ENCODE peak calls at places on chromosomes 1 and 21, in four cellular contexts. O, J, Q and A are unnamed samples.

GRCh38 chr1:87560137-87560536 is 231.5 kb downstream of the LMO4 start:
- DNase-seq in J (no peak), Q (no peak), O (no peak), A (no peak)

GRCh38 chr1:82321794-82322193 is 521.1 kb downstream of the ADGRL2 start:
- DNase-seq in Q (no peak), J (no peak), O (no peak), A (no peak)

GRCh38 chr1:219575563-219575962 is 37.3 kb downstream of the ZC3H11B start:
- DNase-seq in O (no peak), J (no peak), Q (no peak), A (no peak)

GRCh38 chr21:39087976-39088370 is 95.3 kb downstream of the PSMG1 start:
- DNase-seq in O (no peak), Q (no peak), J (no peak), A (no peak)

GRCh38 chr1:21028520-21029145 is 148.1 kb downstream of the EIF4G3 start:
- DNase-seq in Q (no peak), O (no peak), J (no peak), A (no peak)

GRCh38 chr1:14140800-14141526 is 441.0 kb downstream of the PRDM2 start:
- DNase-seq in Q (no peak), J (no peak), O (no peak), A (no peak)

GRCh38 chr21:42629856-42630410 is 23.5 kb upstream of the PDE9A start:
- DNase-seq in Q (no peak), J (no peak), O (no peak), A (no peak)

GRCh38 chr1:94258873-94259331 is 21.5 kb upstream of the ARHGAP29 start:
- DNase-seq in J (no peak), Q (peak; percentile 52), O (peak; percentile 31), A (peak; percentile 71)

GRCh38 chr1:30377230-30378022 is 346.0 kb downstream of the MATN1 start:
- DNase-seq in O (no peak), J (no peak), Q (no peak), A (no peak)

GRCh38 chr1:19945914-19946313 is 22.5 kb upstream of the PLA2G2E start:
- DNase-seq in J (no peak), Q (no peak), O (no peak), A (no peak)

GRCh38 chr1:159090566-159091546 is 14.3 kb upstream of the AIM2 start:
- DNase-seq in J (no peak), O (no peak), Q (no peak), A (no peak)

GRCh38 chr1:150093805-150094204 is 26.2 kb downstream of the VPS45 start:
- DNase-seq in J (no peak), Q (no peak), O (no peak), A (no peak)

GRCh38 chr1:110203021-110203661 is 7.0 kb upstream of the KCNC4 start:
- DNase-seq in O (peak; percentile 72), J (peak; percentile 65), Q (peak; percentile 50), A (peak; percentile 55)
- TF ChIP-seq ELF1 in O (no peak), J (peak; percentile 65), Q (no peak), A (no peak)

DNA sequence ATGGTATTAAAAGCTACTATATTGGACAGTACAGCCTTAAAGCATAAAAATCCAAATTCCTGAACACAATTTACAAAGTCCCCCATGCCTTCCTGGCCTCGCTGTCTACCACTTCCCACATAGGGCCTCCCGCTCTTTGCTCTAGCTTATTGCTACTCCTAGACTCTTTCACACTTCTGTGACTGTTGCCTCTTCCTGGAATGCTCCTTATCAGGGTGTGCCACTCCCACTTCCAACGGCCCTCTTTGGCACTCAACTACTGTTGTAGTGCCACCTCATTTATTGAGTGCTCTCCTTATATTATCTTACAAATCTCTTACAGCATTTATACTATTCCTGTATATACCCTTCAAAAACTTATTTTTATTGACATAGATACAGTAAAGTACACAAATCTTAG is 4.8 kb downstream of the SARS1 start:
- DNase-seq in O (no peak), Q (no peak), J (no peak), A (no peak)
- H3K4me1 ChIP-seq in O (peaks cover 16% of the 10 kb centered on the region), Q (peaks cover 29% of the 10 kb centered on the region), J (peaks cover 23% of the 10 kb centered on the region), A (peaks cover 26% of the 10 kb centered on the region)

GRCh38 chr1:26165126-26165892 is 3.5 kb downstream of the C1orf232 start:
- DNase-seq in J (no peak), Q (no peak), O (no peak), A (no peak)
- H3K27me3 ChIP-seq in J (no peaks in the 10 kb centered on the region), Q (peaks cover 43% of the 10 kb centered on the region), O (no peaks in the 10 kb centered on the region), A (no peaks in the 10 kb centered on the region)

GRCh38 chr1:116168277-116169032 is 57.3 kb downstream of the MAB21L3 start:
- DNase-seq in J (peak; percentile 97), O (no peak), Q (no peak), A (no peak)
- TF ChIP-seq ELF1 in J (peak; percentile 18), O (no peak), Q (no peak), A (no peak)

DNA sequence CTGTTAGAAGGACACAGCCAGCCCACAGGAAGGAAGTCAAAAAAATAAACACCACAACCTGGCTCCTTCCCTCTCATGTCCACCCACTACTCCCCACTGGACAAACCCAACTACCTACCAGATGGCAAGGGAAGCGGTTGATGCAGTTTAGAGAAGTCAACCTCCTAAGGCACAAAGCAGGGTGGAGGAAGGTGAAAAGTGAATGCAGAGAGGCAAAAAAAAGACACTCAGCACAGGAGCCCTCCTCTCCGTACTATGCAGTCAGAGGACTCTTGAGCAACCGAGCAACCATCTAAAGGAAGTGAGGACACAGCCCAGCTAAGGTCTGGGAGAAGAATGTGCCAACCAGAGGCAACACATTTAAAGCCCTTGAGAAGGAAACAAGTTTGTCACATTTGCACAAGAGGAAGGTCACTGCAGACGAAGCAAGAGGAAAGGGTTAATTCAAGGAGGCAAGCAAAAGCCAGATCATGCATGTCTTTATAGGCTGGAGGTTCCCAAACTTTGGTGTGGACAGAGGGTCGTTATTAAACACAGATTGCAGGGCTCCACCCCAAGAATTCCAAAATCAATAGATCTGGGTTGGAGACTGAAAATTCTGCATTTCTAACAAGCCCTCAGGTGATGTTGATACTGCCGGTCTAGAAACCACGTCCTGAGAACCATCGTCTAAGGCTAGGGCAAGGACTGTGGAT is 19.8 kb downstream of the TP53BP2 start:
- DNase-seq in J (no peak), Q (no peak), O (no peak), A (no peak)
- H3K4me1 ChIP-seq in J (peaks cover 27% of the 10 kb centered on the region), Q (peaks cover 10% of the 10 kb centered on the region), O (peaks cover 15% of the 10 kb centered on the region), A (no peaks in the 10 kb centered on the region)